ENCODE peak calls at places on chromosomes 5 and 9, in seven cellular contexts. A is NCI-H2029 treated with DMSO at 0.1 percent for 48 hours, G is Right ventricle myocardium inferior, Q is HTR-8/SVneo, Y is iris pigment epithelial cell, O is AG09309, H is HuH-7. B is an unnamed sample.

GRCh38 chr5:14256026-14256690 is 113.0 kb downstream of the TRIO start:
- DNase-seq in A (no peak), G (no peak), Q (no peak), Y (no peak), O (no peak), H (no peak), B (no peak)

GRCh38 chr5:100904259-100904822 is 1.3 kb upstream of the ST8SIA4 start:
- DNase-seq in A (no peak), G (peak; percentile 60), Q (no peak), Y (no peak), O (no peak), H (no peak), B (no peak)

GRCh38 chr9:133823189-133824105 is 85.3 kb upstream of the SARDH start:
- DNase-seq in A (no peak), G (peak; percentile 27), Q (no peak), Y (no peak), O (no peak), H (no peak), B (no peak)

GRCh38 chr5:25107878-25108277 is 463.1 kb upstream of the CDH10 start:
- DNase-seq in A (no peak), G (no peak), Q (no peak), Y (no peak), O (no peak), H (no peak), B (no peak)

GRCh38 chr5:174325961-174326360 is 280.5 kb downstream of the NSG2 start:
- DNase-seq in A (no peak), G (no peak), Q (no peak), Y (no peak), O (no peak), H (no peak), B (no peak)

GRCh38 chr5:121758640-121759039 is 93.0 kb upstream of the FTMT start:
- DNase-seq in A (no peak), G (no peak), Q (no peak), Y (no peak), O (no peak), H (no peak), B (no peak)

GRCh38 chr5:81830602-81831001 is 79.7 kb upstream of the SSBP2 start:
- DNase-seq in A (no peak), G (no peak), Q (no peak), Y (no peak), O (no peak), H (no peak), B (no peak)

GRCh38 chr9:18330736-18331335 is 143.1 kb upstream of the ADAMTSL1 start:
- DNase-seq in A (no peak), G (no peak), Q (no peak), Y (no peak), O (no peak), H (no peak), B (no peak)

GRCh38 chr9:97675655-97676054 is 21.5 kb downstream of the XPA start:
- DNase-seq in A (no peak), G (no peak), Q (no peak), Y (no peak), O (no peak), H (no peak), B (no peak)

GRCh38 chr9:134433101-134433500 is 106.8 kb downstream of the RXRA start:
- DNase-seq in A (no peak), G (peak; percentile 62), Q (no peak), Y (peak; percentile 55), O (no peak), H (no peak), B (no peak)

GRCh38 chr9:13446261-13446660 is 166.8 kb upstream of the MPDZ start:
- DNase-seq in A (no peak), G (no peak), Q (no peak), Y (no peak), O (no peak), H (no peak), B (no peak)

GRCh38 chr9:79581794-79582193 is 10.0 kb downstream of the TLE4 start:
- DNase-seq in A (no peak), G (no peak), Q (no peak), Y (peak; percentile 97), O (peak; percentile 74), H (peak; percentile 25), B (no peak)

GRCh38 chr9:113622600-113623400 is 159.3 kb downstream of the RGS3 start:
- DNase-seq in A (no peak), G (no peak), Q (peak; percentile 84), Y (peak; percentile 86), O (no peak), H (no peak), B (peak; percentile 92)

GRCh38 chr5:179840766-179841165 is 17.9 kb downstream of the MRNIP start:
- DNase-seq in A (no peak), G (no peak), Q (no peak), Y (no peak), O (no peak), H (no peak), B (no peak)

GRCh38 chr9:137034039-137034708 is 2.3 kb upstream of the FUT7 start:
- DNase-seq in A (no peak), G (no peak), Q (no peak), Y (no peak), O (no peak), H (peak; percentile 48), B (no peak)

GRCh38 chr9:16509946-16510504 is 360.4 kb downstream of the BNC2 start:
- DNase-seq in A (no peak), G (no peak), Q (no peak), Y (peak; percentile 91), O (no peak), H (no peak), B (no peak)

GRCh38 chr9:128995791-128996190 is 32.3 kb downstream of the SH3GLB2 start:
- DNase-seq in A (no peak), G (no peak), Q (no peak), Y (no peak), O (no peak), H (no peak), B (no peak)

GRCh38 chr9:79452265-79452664 is 119.5 kb upstream of the TLE4 start:
- DNase-seq in A (no peak), G (no peak), Q (no peak), Y (no peak), O (no peak), H (no peak), B (no peak)

GRCh38 chr9:105066265-105066865 is 138.4 kb upstream of the ABCA1 start:
- DNase-seq in A (no peak), G (no peak), Q (no peak), Y (no peak), O (no peak), H (no peak), B (peak; percentile 53)

GRCh38 chr5:67643531-67643930 is 446.9 kb upstream of the CD180 start:
- DNase-seq in A (no peak), G (no peak), Q (no peak), Y (no peak), O (no peak), H (no peak), B (no peak)

GRCh38 chr9:20320921-20321320 is 301.4 kb downstream of the MLLT3 start:
- DNase-seq in A (no peak), G (no peak), Q (no peak), Y (no peak), O (no peak), H (no peak), B (no peak)

GRCh38 chr9:84969084-84969483 is 299.6 kb downstream of the NTRK2 start:
- DNase-seq in A (no peak), G (no peak), Q (no peak), Y (no peak), O (no peak), H (no peak), B (no peak)

GRCh38 chr5:80308526-80308925 is 11.3 kb upstream of the SPZ1 start:
- DNase-seq in A (no peak), G (no peak), Q (no peak), Y (no peak), O (no peak), H (no peak), B (no peak)

GRCh38 chr5:139171779-139172404 is 26.3 kb downstream of the SIL1 start:
- DNase-seq in A (no peak), G (no peak), Q (no peak), Y (no peak), O (no peak), H (no peak), B (no peak)

GRCh38 chr9:36151306-36152210 is 15.0 kb downstream of the GLIPR2 start:
- DNase-seq in A (no peak), G (peak; percentile 91), Q (no peak), Y (peak; percentile 78), O (no peak), H (no peak), B (no peak)